ENCODE peak calls at places on chromosomes 2 and 18, in eight cellular contexts. O, W, A, K, Q, X, M and Z are unnamed samples.

GRCh38 chr2:63698825-63699548 is 110.2 kb downstream of the MDH1 start:
- DNase-seq in O (peak), W (peak), A (peak), K (no peak), Q (peak), X (no peak), M (peak), Z (peak)

GRCh38 chr2:223055140-223055539 is 3.1 kb downstream of the KCNE4 start:
- DNase-seq in O (peak), W (no peak), A (no peak), K (no peak), Q (no peak), X (no peak), M (no peak), Z (no peak)

GRCh38 chr2:227228061-227228667 is 63.7 kb downstream of the COL4A3 start:
- DNase-seq in O (no peak), W (no peak), A (no peak), K (no peak), Q (peak), X (peak), M (peak), Z (no peak)

GRCh38 chr2:118056165-118056534 is 32.1 kb upstream of the INSIG2 start:
- DNase-seq in O (peak), W (no peak), A (no peak), K (no peak), Q (no peak), X (no peak), M (no peak), Z (no peak)

GRCh38 chr2:157587576-157587975 is 41.1 kb downstream of the ACVR1C start:
- DNase-seq in O (no peak), W (no peak), A (no peak), K (no peak), Q (no peak), X (no peak), M (no peak), Z (no peak)

GRCh38 chr18:41513438-41513837 is 441.6 kb upstream of the PIK3C3 start:
- DNase-seq in O (no peak), W (no peak), A (no peak), K (no peak), Q (no peak), X (no peak), M (no peak), Z (no peak)

GRCh38 chr2:159695798-159696448 is 16.4 kb upstream of the MARCHF7 start:
- DNase-seq in O (no peak), W (no peak), A (no peak), K (no peak), Q (no peak), X (no peak), M (no peak), Z (no peak)

GRCh38 chr18:5393779-5394178 is 98.3 kb upstream of the ZBTB14 start:
- DNase-seq in O (no peak), W (no peak), A (no peak), K (no peak), Q (no peak), X (no peak), M (peak), Z (no peak)

GRCh38 chr2:126785862-126786261 is 112.8 kb upstream of the TEX51 start:
- DNase-seq in O (no peak), W (no peak), A (no peak), K (no peak), Q (no peak), X (no peak), M (no peak), Z (no peak)

GRCh38 chr2:28469947-28470585 is 25.8 kb upstream of the PLB1 start:
- DNase-seq in O (no peak), W (no peak), A (no peak), K (no peak), Q (no peak), X (no peak), M (no peak), Z (no peak)

GRCh38 chr2:64063454-64063853 is 44.2 kb upstream of the VPS54 start:
- DNase-seq in O (no peak), W (no peak), A (no peak), K (no peak), Q (no peak), X (no peak), M (no peak), Z (no peak)

GRCh38 chr2:181904022-181904632 is 12.6 kb downstream of the ITPRID2 start:
- DNase-seq in O (no peak), W (peak), A (no peak), K (no peak), Q (no peak), X (no peak), M (peak), Z (no peak)

GRCh38 chr2:190912731-190913130 is 32.1 kb downstream of the GLS start:
- DNase-seq in O (no peak), W (no peak), A (no peak), K (no peak), Q (no peak), X (no peak), M (no peak), Z (no peak)

GRCh38 chr2:3110555-3110954 is 267.1 kb downstream of the EIPR1 start:
- DNase-seq in O (no peak), W (no peak), A (no peak), K (no peak), Q (no peak), X (no peak), M (no peak), Z (no peak)

GRCh38 chr2:7707723-7708122 is 790.5 kb downstream of the RNF144A start:
- DNase-seq in O (no peak), W (peak), A (no peak), K (no peak), Q (no peak), X (no peak), M (peak), Z (no peak)

GRCh38 chr2:77161009-77161408 is 361.2 kb downstream of the LRRTM4 start:
- DNase-seq in O (no peak), W (no peak), A (no peak), K (no peak), Q (no peak), X (no peak), M (peak), Z (no peak)

GRCh38 chr2:68727698-68728375 is 6.8 kb upstream of the ARHGAP25 start:
- DNase-seq in O (no peak), W (peak), A (no peak), K (no peak), Q (no peak), X (no peak), M (peak), Z (no peak)

GRCh38 chr2:143071185-143071876 is 57.9 kb upstream of the ARHGAP15 start:
- DNase-seq in O (no peak), W (no peak), A (no peak), K (no peak), Q (no peak), X (no peak), M (peak), Z (no peak)

GRCh38 chr2:75647771-75648170 is 1.2 kb downstream of the MRPL19 start:
- DNase-seq in O (no peak), W (no peak), A (no peak), K (no peak), Q (no peak), X (no peak), M (peak), Z (no peak)

GRCh38 chr2:164868563-164869419 is 27.2 kb upstream of the COBLL1 start:
- DNase-seq in O (no peak), W (peak), A (no peak), K (no peak), Q (no peak), X (no peak), M (peak), Z (no peak)

GRCh38 chr2:48018480-48018879 is 112.2 kb upstream of the FBXO11 start:
- DNase-seq in O (no peak), W (no peak), A (no peak), K (no peak), Q (no peak), X (no peak), M (no peak), Z (no peak)

GRCh38 chr2:48017136-48017535 is 110.8 kb upstream of the FBXO11 start:
- DNase-seq in O (no peak), W (no peak), A (no peak), K (no peak), Q (no peak), X (no peak), M (no peak), Z (no peak)

DNA sequence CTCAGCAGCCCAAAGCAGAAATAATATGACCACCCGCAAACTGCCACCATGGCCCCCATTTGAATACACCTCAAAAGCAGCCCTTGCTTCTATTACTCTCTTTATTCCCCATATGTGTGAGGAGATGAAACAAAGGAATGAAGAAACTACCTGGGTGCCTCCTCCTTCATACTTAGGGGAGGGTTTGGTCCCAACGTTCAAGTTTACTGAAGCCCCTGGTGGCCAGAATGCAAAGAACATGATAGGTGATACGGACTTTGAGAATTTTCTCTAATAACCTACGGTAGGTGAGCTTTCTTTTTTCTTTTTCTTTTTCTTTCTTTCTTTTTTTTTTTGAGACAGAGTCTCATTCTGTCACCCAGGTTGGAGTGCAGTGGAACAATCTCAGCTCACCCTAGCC is 110.3 kb upstream of the FBXO11 start:
- DNase-seq in O (no peak), W (no peak), A (peak), K (no peak), Q (no peak), X (no peak), M (peak), Z (no peak)
- TF ChIP-seq CTCF in O (no peak), W (peak), A (peak), K (no peak), Q (no peak), X (no peak), M (peak), Z (no peak)

GRCh38 chr2:55923091-55923977 is at the start of gene EFEMP1:
- DNase-seq in O (peak), W (peak), A (no peak), K (no peak), Q (peak), X (peak), M (peak), Z (peak)
- TF ChIP-seq CTCF in O (no peak), W (no peak), A (no peak), K (no peak), Q (no peak), X (no peak), M (peak), Z (no peak)

DNA sequence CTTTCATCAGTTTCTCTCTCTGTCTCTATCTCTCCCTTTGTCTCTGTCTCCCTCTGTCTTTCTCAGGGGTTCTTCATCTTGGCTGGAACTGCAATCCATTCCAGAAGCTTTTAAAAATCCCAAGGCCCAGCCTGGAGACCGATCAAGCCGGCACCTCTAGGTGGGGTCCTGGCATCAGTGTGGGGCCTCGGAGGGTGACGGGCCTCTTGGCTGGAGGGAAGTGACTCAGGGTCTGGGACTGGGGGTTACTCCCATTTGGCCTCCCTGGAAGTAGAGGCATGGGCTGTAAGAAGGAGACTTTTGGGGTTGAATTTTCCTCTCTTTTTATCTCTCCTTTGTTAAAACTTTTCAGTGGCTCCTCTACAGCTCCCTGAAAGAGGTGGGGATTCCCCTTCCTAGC is 52.8 kb upstream of the OTOF start:
- DNase-seq in O (no peak), W (no peak), A (no peak), K (no peak), Q (no peak), X (no peak), M (no peak), Z (no peak)
- TF ChIP-seq CTCF in O (no peak), W (no peak), A (no peak), K (no peak), Q (no peak), X (no peak), M (no peak), Z (no peak)

GRCh38 chr2:24075915-24076848 is at the start of gene SF3B6:
- DNase-seq in O (peak), W (peak), A (peak), K (peak), Q (peak), X (peak), M (peak), Z (peak)

GRCh38 chr2:24077535-24077877 is 1.4 kb upstream of the SF3B6 start:
- DNase-seq in O (no peak), W (no peak), A (no peak), K (no peak), Q (no peak), X (no peak), M (no peak), Z (no peak)

GRCh38 chr2:24075259-24075658 is 867 bp downstream of the SF3B6 start:
- DNase-seq in O (no peak), W (no peak), A (no peak), K (no peak), Q (no peak), X (no peak), M (no peak), Z (no peak)

GRCh38 chr2:24076849-24077534 is 866 bp upstream of the SF3B6 start:
- DNase-seq in O (peak), W (no peak), A (no peak), K (no peak), Q (no peak), X (peak), M (no peak), Z (no peak)

DNA sequence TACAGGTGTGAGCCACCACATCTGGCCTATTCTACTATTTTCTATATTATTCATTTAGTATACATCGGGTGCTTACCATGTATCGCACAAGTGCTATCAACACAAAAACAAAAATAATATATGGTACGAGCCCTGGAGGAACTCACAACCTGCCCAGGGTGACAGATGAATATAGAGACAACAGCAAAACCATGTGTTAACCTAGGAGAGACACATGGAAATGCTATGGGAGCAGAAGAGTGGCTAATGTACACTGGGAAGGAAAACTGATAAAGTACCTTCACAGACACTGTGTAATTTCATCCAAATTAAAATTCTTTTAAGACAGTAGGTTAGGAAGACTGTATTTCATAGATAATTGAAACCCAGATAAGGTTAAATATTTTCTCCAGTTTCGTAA is 3.9 kb downstream of the SF3B6 start:
- DNase-seq in O (no peak), W (no peak), A (no peak), K (no peak), Q (no peak), X (no peak), M (no peak), Z (no peak)
- TF ChIP-seq CTCF in O (no peak), W (no peak), A (no peak), K (no peak), Q (no peak), X (no peak), M (no peak), Z (no peak)

DNA sequence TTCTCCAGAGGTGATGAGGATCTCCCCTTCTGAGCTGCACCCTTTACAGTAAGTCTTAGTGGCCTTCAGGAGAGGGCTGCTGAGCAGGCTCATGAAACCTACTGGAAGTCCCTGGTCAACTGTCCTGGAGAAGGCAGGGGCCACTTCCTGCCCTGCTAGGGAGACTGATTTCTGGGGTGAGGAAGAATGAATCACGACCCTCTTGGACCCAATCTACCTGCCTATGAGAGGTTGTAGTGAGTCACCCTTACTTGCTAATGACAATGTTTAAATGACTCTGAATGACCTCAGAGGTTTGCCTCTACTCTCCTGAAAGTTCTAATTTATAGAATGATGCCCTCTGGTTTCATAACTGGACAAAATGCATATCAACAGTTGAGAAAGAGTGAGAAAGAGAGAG is 79.4 kb upstream of the FAM136A start:
- DNase-seq in O (no peak), W (peak), A (no peak), K (no peak), Q (no peak), X (no peak), M (peak), Z (no peak)
- TF ChIP-seq CTCF in O (no peak), W (no peak), A (no peak), K (no peak), Q (no peak), X (no peak), M (no peak), Z (no peak)